ENCODE peak calls at places on chromosomes 12 and 14, in five cellular contexts. X is A549, E is aorta, Q is iPS DF 6.9, C is heart right ventricle. N is an unnamed sample. For H3K4me1, the result is how much of the 10 kb centered on the place peaks cover.

GRCh38 chr12:9208236-9208635 is at the start of gene PZP:
- DNase-seq in X (no peak), E (no peak), Q (no peak), C (no peak), N (no peak)

GRCh38 chr12:48156648-48157015 is 683 bp downstream of the ASB8 start:
- DNase-seq in X (no peak), E (no peak), Q (no peak), C (no peak), N (no peak)

GRCh38 chr14:50984061-50984710 is 39.9 kb upstream of the PYGL start:
- DNase-seq in X (no peak), E (no peak), Q (no peak), C (no peak), N (no peak)

GRCh38 chr12:113929312-113929989 is 36.7 kb downstream of the RBM19 start:
- DNase-seq in X (no peak), E (no peak), Q (no peak), C (no peak), N (no peak)

GRCh38 chr12:45354399-45354798 is 138.5 kb downstream of the ANO6 start:
- DNase-seq in X (peak), E (no peak), Q (no peak), C (no peak), N (no peak)

GRCh38 chr12:31118831-31119530 is 45.3 kb downstream of the DDX11 start:
- DNase-seq in X (peak), E (no peak), Q (peak), C (no peak), N (no peak)

GRCh38 chr14:91957876-91958313 is 10.4 kb upstream of the FBLN5 start:
- DNase-seq in X (no peak), E (no peak), Q (no peak), C (no peak), N (no peak)

GRCh38 chr14:96108061-96108795 is 69.1 kb downstream of the C14orf132 start:
- DNase-seq in X (no peak), E (no peak), Q (no peak), C (no peak), N (no peak)

GRCh38 chr14:93962701-93963601 is 13.4 kb downstream of the ASB2 start:
- DNase-seq in X (no peak), E (no peak), Q (no peak), C (no peak), N (no peak)

GRCh38 chr12:13661005-13661887 is 320.2 kb downstream of the GRIN2B start:
- DNase-seq in X (peak), E (peak), Q (peak), C (peak), N (peak)

GRCh38 chr12:52249041-52249461 is 16.0 kb downstream of the KRT7 start:
- DNase-seq in X (peak), E (peak), Q (no peak), C (peak), N (no peak)
- H3K4me1 ChIP-seq in X (half or more), E (under half), Q (under half), C (under half), N (under half)

GRCh38 chr12:95212576-95212975 is 4.7 kb downstream of the FGD6 start:
- DNase-seq in X (no peak), E (no peak), Q (no peak), C (no peak), N (no peak)

GRCh38 chr12:95213119-95213518 is 4.1 kb downstream of the FGD6 start:
- DNase-seq in X (no peak), E (no peak), Q (no peak), C (no peak), N (no peak)

GRCh38 chr12:95215925-95216324 is 1.3 kb downstream of the FGD6 start:
- DNase-seq in X (peak), E (no peak), Q (no peak), C (no peak), N (no peak)

GRCh38 chr12:95213928-95214327 is 3.3 kb downstream of the FGD6 start:
- DNase-seq in X (no peak), E (no peak), Q (no peak), C (no peak), N (no peak)

GRCh38 chr12:95214466-95214865 is 2.8 kb downstream of the FGD6 start:
- DNase-seq in X (no peak), E (no peak), Q (no peak), C (no peak), N (no peak)
- H3K4me1 ChIP-seq in X (half or more), E (under half), Q (under half), C (under half), N (under half)

GRCh38 chr14:103630364-103631108 is 1.5 kb downstream of the KLC1 start:
- DNase-seq in X (no peak), E (no peak), Q (no peak), C (no peak), N (no peak)

GRCh38 chr14:103629503-103630121 is 601 bp downstream of the KLC1 start:
- DNase-seq in X (no peak), E (peak), Q (no peak), C (peak), N (peak)

GRCh38 chr14:103627073-103628025 is 1.7 kb upstream of the KLC1 start:
- DNase-seq in X (no peak), E (no peak), Q (no peak), C (no peak), N (no peak)

GRCh38 chr14:103628221-103628683 is 759 bp upstream of the KLC1 start:
- DNase-seq in X (peak), E (peak), Q (no peak), C (peak), N (peak)

GRCh38 chr14:103628684-103629502 is at the start of gene KLC1:
- DNase-seq in X (peak), E (peak), Q (no peak), C (peak), N (peak)
- H3K4me1 ChIP-seq in X (under half), E (under half), Q (under half), C (half or more), N (under half)

DNA sequence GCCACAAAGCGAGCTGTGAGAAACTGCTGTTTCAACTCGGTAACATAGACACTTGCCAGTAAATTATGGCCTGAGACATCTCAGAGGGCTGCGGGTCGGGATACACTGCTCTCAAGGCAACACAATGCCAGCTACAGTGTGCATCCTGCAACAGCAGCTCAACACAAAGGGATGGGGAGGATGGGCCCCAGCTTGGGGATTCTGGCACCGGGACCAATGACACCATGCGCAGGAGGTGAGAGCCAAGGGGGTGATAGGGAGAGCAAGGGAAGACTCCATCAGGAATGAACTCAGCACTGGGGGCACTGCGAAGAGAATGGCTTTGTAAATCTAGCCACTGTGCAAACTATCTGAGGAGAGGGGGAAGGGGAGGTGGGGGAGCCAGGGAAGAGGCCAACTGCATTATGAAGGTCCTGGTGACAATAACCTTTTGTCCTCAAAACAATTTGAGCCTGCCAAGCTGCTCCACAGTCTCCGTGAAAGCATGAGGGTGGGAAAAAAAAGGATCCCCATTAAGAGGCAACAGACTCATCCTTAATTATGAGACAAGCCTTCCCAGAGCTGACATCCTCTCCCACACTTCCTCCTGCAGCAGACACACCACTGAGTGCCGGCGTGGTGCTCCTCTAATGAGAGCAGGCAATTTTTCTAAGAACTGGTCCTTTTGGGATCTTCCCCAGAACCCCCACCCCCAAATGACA is 219.7 kb downstream of the PPM1H start:
- DNase-seq in X (no peak), E (no peak), Q (no peak), C (no peak), N (no peak)
- H3K4me1 ChIP-seq in X (half or more), E (under half), Q (under half), C (under half), N (under half)

N was measured in BE2C.